ENCODE peak calls at places on chromosomes 5 and 9, in four cellular contexts. F is tibial nerve; J is CD8-positive, alpha-beta T cell; N is AG10803. R is an unnamed sample.

GRCh38 chr5:106640511-106640910 is 1030.2 kb downstream of the EFNA5 start:
- DNase-seq in J (no peak), F (no peak), N (no peak), R (no peak)

GRCh38 chr9:4559238-4560182 is 69.2 kb downstream of the SLC1A1 start:
- DNase-seq in J (no peak), N (no peak), F (no peak), R (no peak)

GRCh38 chr9:134983094-134983493 is 65.4 kb upstream of the FCN1 start:
- DNase-seq in J (no peak), F (no peak), N (no peak), R (no peak)

GRCh38 chr5:24621809-24622208 is 23.0 kb downstream of the CDH10 start:
- DNase-seq in N (peak), F (peak), J (no peak), R (no peak)

GRCh38 chr5:20575515-20575914 is 587.5 kb upstream of the CDH18 start:
- DNase-seq in J (no peak), F (no peak), N (no peak), R (no peak)

GRCh38 chr5:173866249-173867172 is 21.6 kb upstream of the CPEB4 start:
- DNase-seq in J (no peak), N (no peak), F (no peak), R (no peak)

GRCh38 chr5:72281764-72282499 is 38.1 kb downstream of the MRPS27 start:
- DNase-seq in J (no peak), N (peak), F (no peak), R (no peak)

GRCh38 chr5:112210430-112211005 is 208.6 kb downstream of the EPB41L4A start:
- DNase-seq in J (no peak), N (peak), F (peak), R (no peak)

GRCh38 chr9:137391411-137391754 is 31.6 kb downstream of the EXD3 start:
- DNase-seq in F (no peak), J (no peak), N (no peak), R (no peak)

GRCh38 chr5:2141254-2142000 is 258.7 kb upstream of the IRX4 start:
- DNase-seq in F (no peak), N (no peak), J (no peak), R (no peak)

GRCh38 chr5:138588013-138588788 is 13.0 kb upstream of the HSPA9 start:
- DNase-seq in J (no peak), F (no peak), N (no peak), R (no peak)

GRCh38 chr5:136749016-136749415 is 383.7 kb upstream of the TRPC7 start:
- DNase-seq in F (no peak), J (no peak), N (no peak), R (no peak)

GRCh38 chr9:136856078-136856474 is 3.9 kb downstream of the MAMDC4 start:
- DNase-seq in F (no peak), J (no peak), N (no peak), R (no peak)

GRCh38 chr5:42811591-42812392 is at the start of gene SELENOP:
- DNase-seq in N (peak), J (no peak), F (peak), R (no peak)

GRCh38 chr9:136198605-136199083 is 6.3 kb downstream of the LHX3 start:
- DNase-seq in F (no peak), N (no peak), J (no peak), R (no peak)

GRCh38 chr5:150506571-150507282 is 1.2 kb upstream of the NDST1 start:
- DNase-seq in J (no peak), F (no peak), N (no peak), R (no peak)

GRCh38 chr9:9341203-9341602 is 1271.6 kb downstream of the PTPRD start:
- DNase-seq in N (no peak), J (no peak), F (no peak), R (no peak)

GRCh38 chr5:59208468-59208867 is 625.6 kb downstream of the RAB3C start:
- DNase-seq in F (no peak), J (no peak), N (no peak), R (no peak)

GRCh38 chr9:124212381-124213050 is 45.2 kb upstream of the NEK6 start:
- DNase-seq in F (no peak), N (peak), J (no peak), R (no peak)

GRCh38 chr9:95736891-95737522 is 138.5 kb upstream of the ERCC6L2 start:
- DNase-seq in F (no peak), N (no peak), J (no peak), R (no peak)

GRCh38 chr9:125150349-125151245 is 7.3 kb upstream of the SCAI start:
- DNase-seq in F (no peak), J (no peak), N (no peak), R (no peak)

GRCh38 chr9:25353783-25354182 is 324.5 kb downstream of the TUSC1 start:
- DNase-seq in J (no peak), N (no peak), F (no peak), R (no peak)

GRCh38 chr5:141874262-141874964 is 3.8 kb downstream of the PCDH1 start:
- DNase-seq in F (no peak), J (no peak), N (no peak), R (no peak)

GRCh38 chr5:91419571-91420537 is 36.7 kb upstream of the ARRDC3 start:
- DNase-seq in J (peak), F (peak), N (peak), R (no peak)

GRCh38 chr5:68007446-68007845 is 208.1 kb upstream of the PIK3R1 start:
- DNase-seq in N (peak), F (peak), J (no peak), R (no peak)

GRCh38 chr9:130461731-130462130 is 17.0 kb downstream of the ASS1 start:
- DNase-seq in N (no peak), J (no peak), F (no peak), R (no peak)
- TF ChIP-seq CTCF in N (no peak), J (no peak), F (no peak), R (no peak)

GRCh38 chr5:167973126-167973525 is 318.3 kb upstream of the WWC1 start:
- DNase-seq in F (no peak), N (no peak), J (no peak), R (no peak)
- TF ChIP-seq CTCF in F (no peak), N (no peak), J (no peak), R (no peak)

GRCh38 chr5:100970646-100971045 is 67.6 kb upstream of the ST8SIA4 start:
- DNase-seq in J (no peak), F (no peak), N (no peak), R (no peak)
- TF ChIP-seq CTCF in J (no peak), F (no peak), N (no peak), R (no peak)

DNA sequence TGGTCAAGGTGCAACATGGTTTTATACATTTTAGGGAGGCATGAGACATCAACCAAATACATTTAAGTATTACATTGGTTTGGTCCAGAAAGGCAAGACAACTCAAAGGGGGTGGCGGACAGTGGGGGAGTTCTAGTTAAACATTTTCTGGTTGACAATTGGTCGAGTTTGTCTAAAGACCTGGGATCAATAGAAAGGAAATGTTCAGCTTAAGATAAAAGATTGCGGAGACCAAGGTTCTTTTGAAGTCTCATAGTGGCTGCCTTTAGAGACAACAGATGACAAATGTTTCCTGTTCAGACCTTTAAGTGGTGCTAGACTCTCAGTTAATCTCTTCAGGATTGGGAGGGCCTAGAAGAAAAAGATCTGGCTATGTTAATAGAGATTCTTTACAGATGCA is 47.7 kb upstream of the TTC39B start:
- DNase-seq in J (no peak), F (no peak), N (no peak), R (no peak)
- TF ChIP-seq CTCF in J (no peak), F (no peak), N (no peak), R (peak)

DNA sequence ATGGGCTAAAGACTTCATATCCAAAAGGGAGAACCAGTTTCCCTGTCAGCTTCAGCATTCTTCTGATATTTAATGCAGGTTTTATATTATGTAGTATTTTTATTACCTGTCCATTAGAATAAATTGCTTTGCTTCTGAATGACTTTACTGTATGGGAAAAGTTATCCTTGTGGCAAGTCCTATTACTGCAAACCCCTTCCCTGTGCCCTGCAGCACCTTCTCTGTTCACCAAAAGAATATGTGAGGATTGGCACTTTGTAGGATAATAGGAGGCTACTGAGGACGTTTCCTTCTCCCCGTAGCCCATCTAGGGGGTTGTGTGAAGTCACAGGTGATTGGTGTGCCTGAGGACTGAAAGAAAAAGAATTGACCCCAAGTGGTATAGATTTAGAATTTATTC is 296.1 kb downstream of the KDM4C start:
- DNase-seq in J (no peak), F (no peak), N (no peak), R (no peak)
- TF ChIP-seq CTCF in J (no peak), F (no peak), N (no peak), R (no peak)

DNA sequence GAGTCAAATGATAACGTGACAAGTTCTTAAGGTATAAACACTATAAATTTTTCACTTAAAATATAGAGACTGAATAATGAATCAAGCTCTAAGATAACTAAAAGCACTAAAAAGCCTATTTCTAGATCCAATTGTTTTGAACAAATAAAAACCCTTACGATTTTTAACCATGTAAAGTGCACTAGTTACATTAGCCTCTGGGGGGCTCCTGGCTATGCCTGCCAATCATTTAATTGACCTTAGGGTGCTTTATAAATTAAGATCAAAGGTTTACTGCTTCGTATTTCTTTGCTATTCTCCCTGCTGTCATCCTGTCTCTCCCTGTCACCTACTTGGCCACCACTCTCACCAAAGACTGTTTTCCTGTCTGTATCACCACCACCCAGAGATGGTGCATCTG is 133.4 kb downstream of the ESM1 start:
- DNase-seq in N (no peak), J (no peak), F (no peak), R (no peak)
- TF ChIP-seq CTCF in N (no peak), J (no peak), F (no peak), R (no peak)

DNA sequence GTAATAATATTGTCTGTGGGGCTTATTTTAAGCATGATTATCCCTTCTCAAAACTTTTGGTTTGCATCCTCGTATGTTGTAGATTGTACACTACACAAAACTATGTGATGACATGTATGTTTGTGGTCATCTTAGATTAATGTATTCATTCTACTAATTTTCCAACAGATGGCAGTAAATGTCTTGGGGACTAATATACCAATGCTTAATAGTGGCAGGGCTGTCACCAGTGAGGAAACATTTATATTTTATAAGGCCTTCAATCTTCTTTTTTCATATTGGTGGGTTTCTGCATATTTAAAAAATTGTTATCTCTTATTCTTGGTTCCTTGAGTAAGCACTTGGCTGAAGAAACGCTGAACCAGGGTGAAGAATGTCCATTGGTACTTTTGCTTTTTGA is 530.4 kb downstream of the RASEF start:
- DNase-seq in F (no peak), J (no peak), N (no peak), R (no peak)
- TF ChIP-seq CTCF in F (no peak), J (no peak), N (no peak), R (peak)

R was measured in D721Med.